ENCODE peak calls at places on chromosome 6, in four cellular contexts. One of them, this sample, is unnamed.

GRCh38 chr6:2748183-2748582 is 2.5 kb downstream of the MYLK4 start:
- DNase-seq in NCI-H1092 treated with DMSO at 0.1 percent for 48 hours: no peak
- DNase-seq in HTR-8/SVneo: no peak
- DNase-seq in B cell: no peak
- DNase-seq in this sample: no peak

GRCh38 chr6:85404497-85405174 is 45.2 kb upstream of the NT5E start:
- DNase-seq in B cell: no peak
- DNase-seq in HTR-8/SVneo: peak
- DNase-seq in NCI-H1092 treated with DMSO at 0.1 percent for 48 hours: no peak
- DNase-seq in this sample: no peak

GRCh38 chr6:158213925-158214674 is 46.0 kb downstream of the GTF2H5 start:
- DNase-seq in B cell: peak
- DNase-seq in NCI-H1092 treated with DMSO at 0.1 percent for 48 hours: peak
- DNase-seq in HTR-8/SVneo: peak
- DNase-seq in this sample: peak

GRCh38 chr6:160975111-160975510 is 16.5 kb upstream of the MAP3K4 start:
- DNase-seq in B cell: no peak
- DNase-seq in HTR-8/SVneo: no peak
- DNase-seq in NCI-H1092 treated with DMSO at 0.1 percent for 48 hours: no peak
- DNase-seq in this sample: no peak

GRCh38 chr6:169530762-169531143 is 171.1 kb downstream of the WDR27 start:
- DNase-seq in B cell: no peak
- DNase-seq in NCI-H1092 treated with DMSO at 0.1 percent for 48 hours: no peak
- DNase-seq in HTR-8/SVneo: no peak
- DNase-seq in this sample: no peak

GRCh38 chr6:170160031-170160627 is 130.7 kb downstream of the DLL1 start:
- DNase-seq in HTR-8/SVneo: no peak
- DNase-seq in NCI-H1092 treated with DMSO at 0.1 percent for 48 hours: no peak
- DNase-seq in B cell: no peak
- DNase-seq in this sample: no peak

GRCh38 chr6:3799731-3800130 is 48.2 kb upstream of the PXDC1 start:
- DNase-seq in NCI-H1092 treated with DMSO at 0.1 percent for 48 hours: no peak
- DNase-seq in HTR-8/SVneo: no peak
- DNase-seq in B cell: no peak
- DNase-seq in this sample: no peak

GRCh38 chr6:29647927-29648642 is 8.8 kb upstream of the MOG start:
- DNase-seq in HTR-8/SVneo: no peak
- DNase-seq in NCI-H1092 treated with DMSO at 0.1 percent for 48 hours: peak
- DNase-seq in B cell: no peak
- DNase-seq in this sample: no peak

GRCh38 chr6:116629467-116630063 is 13.3 kb downstream of the RSPH4A start:
- DNase-seq in HTR-8/SVneo: no peak
- DNase-seq in B cell: no peak
- DNase-seq in NCI-H1092 treated with DMSO at 0.1 percent for 48 hours: no peak
- DNase-seq in this sample: no peak

GRCh38 chr6:72461144-72461543 is 160.7 kb upstream of the KCNQ5 start:
- DNase-seq in B cell: no peak
- DNase-seq in NCI-H1092 treated with DMSO at 0.1 percent for 48 hours: no peak
- DNase-seq in HTR-8/SVneo: no peak
- DNase-seq in this sample: no peak

GRCh38 chr6:32796848-32797776 is 19.7 kb downstream of the HLA-DOB start:
- DNase-seq in HTR-8/SVneo: peak
- DNase-seq in B cell: peak
- DNase-seq in NCI-H1092 treated with DMSO at 0.1 percent for 48 hours: peak
- DNase-seq in this sample: peak

GRCh38 chr6:95280690-95281273 is 296.6 kb upstream of the MANEA start:
- DNase-seq in B cell: no peak
- DNase-seq in HTR-8/SVneo: no peak
- DNase-seq in NCI-H1092 treated with DMSO at 0.1 percent for 48 hours: peak
- DNase-seq in this sample: no peak

GRCh38 chr6:31031095-31031494 is 20.8 kb downstream of the MUC22 start:
- DNase-seq in B cell: no peak
- DNase-seq in NCI-H1092 treated with DMSO at 0.1 percent for 48 hours: no peak
- DNase-seq in HTR-8/SVneo: no peak
- DNase-seq in this sample: no peak

GRCh38 chr6:74001091-74001490 is 305.1 kb downstream of the CD109 start:
- DNase-seq in NCI-H1092 treated with DMSO at 0.1 percent for 48 hours: no peak
- DNase-seq in B cell: no peak
- DNase-seq in HTR-8/SVneo: no peak
- DNase-seq in this sample: no peak

GRCh38 chr6:142329486-142330113 is 27.8 kb downstream of the ADGRG6 start:
- DNase-seq in HTR-8/SVneo: no peak
- DNase-seq in NCI-H1092 treated with DMSO at 0.1 percent for 48 hours: no peak
- DNase-seq in B cell: no peak
- DNase-seq in this sample: no peak

GRCh38 chr6:50826803-50827202 is 8.1 kb downstream of the TFAP2B start:
- DNase-seq in NCI-H1092 treated with DMSO at 0.1 percent for 48 hours: no peak
- DNase-seq in HTR-8/SVneo: no peak
- DNase-seq in B cell: no peak
- DNase-seq in this sample: no peak

GRCh38 chr6:104423691-104424090 is 436.0 kb downstream of the HACE1 start:
- DNase-seq in NCI-H1092 treated with DMSO at 0.1 percent for 48 hours: no peak
- DNase-seq in HTR-8/SVneo: no peak
- DNase-seq in B cell: no peak
- DNase-seq in this sample: peak

This sample was measured in DMS79.